ENCODE peak calls at places on chromosomes 2 and 18, in ten cellular contexts. O is H1, Y is stomach, N is transverse colon, E is esophagus muscularis mucosa, W is SK-N-SH, M is GM23338, R is prostate gland, V is endothelial cell of umbilical vein, I is Panc1. T is an unnamed sample.
A peak's percentile ranks its signal among the peaks of the same experiment; 100 is the strongest.

GRCh38 chr2:135561925-135562324 is 30.6 kb downstream of the R3HDM1 start:
- DNase-seq in O (no peak), Y (no peak), N (no peak), E (no peak), W (no peak), M (no peak), R (no peak), V (no peak), I (no peak), T (no peak)

GRCh38 chr18:58578321-58578720 is 50.6 kb downstream of the ALPK2 start:
- DNase-seq in O (no peak), Y (no peak), N (no peak), E (no peak), W (peak; percentile 35), M (no peak), R (no peak), V (no peak), I (no peak), T (no peak)

GRCh38 chr2:147829106-147829505 is 15.7 kb upstream of the ACVR2A start:
- DNase-seq in O (no peak), Y (no peak), N (no peak), E (no peak), W (no peak), M (no peak), R (no peak), V (peak; percentile 92), I (no peak), T (no peak)

GRCh38 chr18:63895190-63895589 is 7.7 kb downstream of the SERPINB2 start:
- DNase-seq in O (no peak), Y (no peak), N (no peak), E (no peak), W (no peak), M (no peak), R (no peak), V (no peak), I (no peak), T (no peak)

GRCh38 chr2:173279528-173279868 is 75.2 kb upstream of the CDCA7 start:
- DNase-seq in O (no peak), Y (no peak), N (no peak), E (no peak), W (no peak), M (no peak), R (no peak), V (no peak), I (no peak), T (no peak)

GRCh38 chr2:215753808-215754207 is 259.5 kb downstream of the MREG start:
- DNase-seq in O (no peak), Y (no peak), N (no peak), E (no peak), W (no peak), M (no peak), R (no peak), V (no peak), I (no peak), T (no peak)

GRCh38 chr2:182951948-182952663 is 85.7 kb upstream of the FRZB start:
- DNase-seq in O (no peak), Y (no peak), N (no peak), E (no peak), W (no peak), M (no peak), R (no peak), V (no peak), I (no peak), T (no peak)

GRCh38 chr2:70901235-70902066 is 34.2 kb upstream of the ATP6V1B1 start:
- DNase-seq in O (no peak), Y (no peak), N (no peak), E (peak; percentile 89), W (peak; percentile 71), M (peak; percentile 82), R (no peak), V (peak; percentile 34), I (no peak), T (no peak)

GRCh38 chr2:124763611-124764010 is 738.5 kb downstream of the CNTNAP5 start:
- DNase-seq in O (no peak), Y (no peak), N (no peak), E (no peak), W (no peak), M (peak; percentile 17), R (no peak), V (no peak), I (no peak), T (no peak)

DNA sequence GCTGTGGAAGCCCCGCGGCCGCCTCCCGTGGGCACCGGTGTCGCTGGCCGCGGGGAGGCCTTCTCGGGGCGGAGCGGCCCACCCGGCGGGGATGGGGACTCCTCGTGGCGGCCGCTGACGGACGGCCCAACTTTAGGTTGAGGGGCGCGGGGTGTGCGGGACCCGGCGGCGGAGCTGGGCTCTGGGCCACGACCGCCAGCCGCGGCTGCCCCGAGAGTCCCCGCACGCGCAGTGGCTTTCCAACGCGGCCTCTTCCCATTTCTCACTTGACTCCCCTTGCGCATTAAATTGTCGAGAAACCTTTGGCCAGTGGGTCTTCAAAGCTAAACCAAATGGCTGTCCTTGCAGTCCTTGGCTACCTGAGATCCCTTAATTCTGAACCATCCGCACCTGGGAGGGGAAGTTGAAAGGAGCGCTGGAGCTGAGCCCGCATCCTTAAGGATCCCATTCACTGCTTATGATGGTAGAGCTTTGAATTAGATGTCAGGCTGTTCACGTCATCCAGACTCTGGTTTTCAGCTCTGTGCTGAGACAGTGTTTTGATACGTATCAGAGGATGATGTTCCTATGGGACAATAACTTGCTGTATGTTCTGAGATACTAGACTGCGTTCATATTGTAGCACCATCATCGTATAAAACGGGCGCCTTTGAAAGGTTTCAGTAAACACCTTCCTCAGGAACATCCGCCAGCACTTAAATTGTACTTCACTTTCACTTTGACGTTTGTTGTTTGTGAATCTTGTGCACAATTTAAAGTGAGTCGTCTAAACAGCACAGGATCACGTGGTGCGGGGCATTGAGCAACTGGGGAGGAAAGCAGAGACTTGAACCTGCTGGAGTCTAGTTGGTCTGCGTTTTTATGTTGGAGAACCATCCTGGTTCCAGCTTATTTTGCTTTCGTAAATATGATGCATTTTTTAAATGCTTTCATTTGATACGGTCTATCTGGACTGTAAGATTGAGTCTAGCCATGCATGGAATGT is 874 bp downstream of the CLIP4 start:
- DNase-seq in O (no peak), Y (peak; percentile 58), N (peak; percentile 71), E (no peak), W (peak; percentile 68), M (peak; percentile 51), R (peak; percentile 72), V (peak; percentile 68), I (peak; percentile 94), T (no peak)
- H3K4me1 ChIP-seq in O (no peaks in the 10 kb centered on the region), Y (peaks cover 12% of the 10 kb centered on the region), N (peaks cover 6% of the 10 kb centered on the region), E (peaks cover 48% of the 10 kb centered on the region), W (peaks cover 15% of the 10 kb centered on the region), M (peaks cover 6% of the 10 kb centered on the region), R (peaks cover 4% of the 10 kb centered on the region), V (peaks cover 31% of the 10 kb centered on the region), I (peaks cover 56% of the 10 kb centered on the region), T (peaks cover 5% of the 10 kb centered on the region)

GRCh38 chr2:220662415-220662814 is 909.7 kb downstream of the EPHA4 start:
- DNase-seq in O (no peak), Y (no peak), N (peak; percentile 15), E (no peak), W (no peak), M (no peak), R (no peak), V (no peak), I (no peak), T (no peak)

GRCh38 chr2:220663065-220663464 is 909.0 kb downstream of the EPHA4 start:
- DNase-seq in O (no peak), Y (no peak), N (no peak), E (no peak), W (no peak), M (no peak), R (no peak), V (no peak), I (no peak), T (no peak)

GRCh38 chr2:220665108-220665471 is 907.0 kb downstream of the EPHA4 start:
- DNase-seq in O (no peak), Y (no peak), N (no peak), E (no peak), W (no peak), M (no peak), R (no peak), V (no peak), I (no peak), T (no peak)

GRCh38 chr2:220660277-220661155 is 911.6 kb downstream of the EPHA4 start:
- DNase-seq in O (no peak), Y (no peak), N (peak; percentile 38), E (no peak), W (no peak), M (peak; percentile 7), R (no peak), V (no peak), I (no peak), T (no peak)

GRCh38 chr2:220664272-220665107 is 907.6 kb downstream of the EPHA4 start:
- DNase-seq in O (no peak), Y (no peak), N (no peak), E (no peak), W (no peak), M (no peak), R (no peak), V (no peak), I (no peak), T (no peak)
- TF ChIP-seq POLR2AphosphoS5 in O (no peak), Y (no peak), N (no peak), E (no peak), W (no peak), M (no peak), R (no peak), V (no peak), I (no peak), T (no peak)

GRCh38 chr18:67730884-67731283 is 214.4 kb upstream of the DSEL start:
- DNase-seq in O (no peak), Y (no peak), N (no peak), E (no peak), W (no peak), M (no peak), R (no peak), V (peak; percentile 75), I (peak; percentile 67), T (no peak)
- H3K4me3 ChIP-seq in O (no peak overlapping the region), Y (no peak overlapping the region), N (no peak overlapping the region), E (no peak overlapping the region), W (no peak overlapping the region), M (no peak overlapping the region), R (no peak overlapping the region), V (no peak overlapping the region), I (no peak overlapping the region), T (no peak overlapping the region)

DNA sequence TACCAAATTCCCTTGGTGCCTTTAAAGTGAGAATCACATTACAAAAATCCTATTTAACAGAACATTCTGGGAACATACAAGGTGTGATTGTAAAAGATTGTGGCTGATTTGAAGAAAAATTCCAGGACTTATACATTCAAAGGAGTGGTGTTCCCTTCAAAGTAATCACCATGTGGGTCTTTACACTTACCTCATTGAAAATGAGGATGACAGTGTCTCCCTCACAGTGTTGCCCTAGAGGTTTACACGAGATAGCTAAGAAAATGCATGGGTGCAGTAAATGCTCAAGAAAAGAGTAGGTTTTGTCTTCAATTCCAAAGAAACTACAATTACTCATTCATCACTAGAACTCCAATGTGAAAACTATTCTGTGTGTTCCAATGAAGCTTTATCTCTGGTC is 331.5 kb downstream of the SLC4A3 start:
- DNase-seq in O (no peak), Y (no peak), N (no peak), E (no peak), W (no peak), M (no peak), R (no peak), V (no peak), I (no peak), T (no peak)
- H3K4me1 ChIP-seq in O (no peaks in the 10 kb centered on the region), Y (no peaks in the 10 kb centered on the region), N (no peaks in the 10 kb centered on the region), E (no peaks in the 10 kb centered on the region), W (no peaks in the 10 kb centered on the region), M (peaks cover 5% of the 10 kb centered on the region), R (no peaks in the 10 kb centered on the region), V (no peaks in the 10 kb centered on the region), I (no peaks in the 10 kb centered on the region), T (no peaks in the 10 kb centered on the region)